ENCODE peak calls at places on chromosomes 13 and 19, in seven cellular contexts. One of them, this sample, is unnamed.
A peak's percentile ranks its signal among the peaks of the same experiment; 100 is the strongest.

GRCh38 chr13:113882716-113883115 is 18.8 kb upstream of the GAS6 start:
- DNase-seq in neural crest cell: no peak
- DNase-seq in left cardiac atrium: no peak
- DNase-seq in A549: no peak
- DNase-seq in amygdala: no peak
- DNase-seq in mesenchymal stem cell: no peak
- DNase-seq in AG04450: no peak
- DNase-seq in this sample: no peak

GRCh38 chr13:43057653-43058317 is 34.4 kb downstream of the DNAJC15 start:
- DNase-seq in neural crest cell: no peak
- DNase-seq in left cardiac atrium: no peak
- DNase-seq in A549: no peak
- DNase-seq in amygdala: no peak
- DNase-seq in mesenchymal stem cell: peak; percentile 18
- DNase-seq in AG04450: no peak
- DNase-seq in this sample: no peak

GRCh38 chr13:48578516-48579166 is 45.8 kb upstream of the RCBTB2 start:
- DNase-seq in neural crest cell: no peak
- DNase-seq in left cardiac atrium: no peak
- DNase-seq in A549: no peak
- DNase-seq in amygdala: no peak
- DNase-seq in mesenchymal stem cell: no peak
- DNase-seq in AG04450: no peak
- DNase-seq in this sample: no peak

GRCh38 chr19:48683349-48683748 is 10.5 kb upstream of the NTN5 start:
- DNase-seq in neural crest cell: no peak
- DNase-seq in left cardiac atrium: peak; percentile 73
- DNase-seq in A549: no peak
- DNase-seq in amygdala: peak; percentile 77
- DNase-seq in mesenchymal stem cell: no peak
- DNase-seq in AG04450: no peak
- DNase-seq in this sample: peak; percentile 70

GRCh38 chr13:28830580-28830979 is 10.4 kb downstream of the MTUS2 start:
- DNase-seq in neural crest cell: no peak
- DNase-seq in left cardiac atrium: no peak
- DNase-seq in A549: no peak
- DNase-seq in amygdala: no peak
- DNase-seq in mesenchymal stem cell: no peak
- DNase-seq in AG04450: no peak
- DNase-seq in this sample: no peak

GRCh38 chr19:56671613-56671994 is at the start of gene ZNF835:
- DNase-seq in neural crest cell: no peak
- DNase-seq in left cardiac atrium: peak; percentile 98
- DNase-seq in A549: no peak
- DNase-seq in amygdala: peak; percentile 96
- DNase-seq in mesenchymal stem cell: no peak
- DNase-seq in AG04450: no peak
- DNase-seq in this sample: peak; percentile 96

GRCh38 chr13:46321494-46322225 is 65.4 kb downstream of the RUBCNL start:
- DNase-seq in neural crest cell: peak; percentile 62
- DNase-seq in left cardiac atrium: peak; percentile 65
- DNase-seq in A549: peak; percentile 38
- DNase-seq in amygdala: peak; percentile 41
- DNase-seq in mesenchymal stem cell: peak; percentile 57
- DNase-seq in AG04450: peak; percentile 10
- DNase-seq in this sample: peak; percentile 63

GRCh38 chr13:33723365-33723764 is 94.6 kb upstream of the RFC3 start:
- DNase-seq in neural crest cell: no peak
- DNase-seq in left cardiac atrium: no peak
- DNase-seq in A549: no peak
- DNase-seq in amygdala: no peak
- DNase-seq in mesenchymal stem cell: peak; percentile 33
- DNase-seq in AG04450: no peak
- DNase-seq in this sample: no peak

GRCh38 chr13:88068975-88069374 is 397.8 kb downstream of the SLITRK5 start:
- DNase-seq in neural crest cell: no peak
- DNase-seq in left cardiac atrium: no peak
- DNase-seq in A549: peak; percentile 5
- DNase-seq in amygdala: no peak
- DNase-seq in mesenchymal stem cell: no peak
- DNase-seq in AG04450: no peak
- DNase-seq in this sample: no peak

GRCh38 chr19:44677019-44677809 is 5.9 kb downstream of the CEACAM19 start:
- DNase-seq in neural crest cell: no peak
- DNase-seq in left cardiac atrium: no peak
- DNase-seq in A549: peak; percentile 90
- DNase-seq in amygdala: no peak
- DNase-seq in mesenchymal stem cell: peak; percentile 82
- DNase-seq in AG04450: no peak
- DNase-seq in this sample: no peak

GRCh38 chr19:3135961-3136683 is at the start of gene GNA15:
- DNase-seq in neural crest cell: no peak
- DNase-seq in left cardiac atrium: no peak
- DNase-seq in A549: no peak
- DNase-seq in amygdala: no peak
- DNase-seq in mesenchymal stem cell: no peak
- DNase-seq in AG04450: no peak
- DNase-seq in this sample: peak; percentile 54

GRCh38 chr13:44874886-44875630 is 114.2 kb downstream of the NUFIP1 start:
- DNase-seq in neural crest cell: no peak
- DNase-seq in left cardiac atrium: no peak
- DNase-seq in A549: no peak
- DNase-seq in amygdala: no peak
- DNase-seq in mesenchymal stem cell: no peak
- DNase-seq in AG04450: no peak
- DNase-seq in this sample: no peak

GRCh38 chr19:10142701-10143375 is 23.1 kb upstream of the EIF3G start:
- DNase-seq in neural crest cell: no peak
- DNase-seq in left cardiac atrium: no peak
- DNase-seq in A549: no peak
- DNase-seq in amygdala: no peak
- DNase-seq in mesenchymal stem cell: no peak
- DNase-seq in AG04450: no peak
- DNase-seq in this sample: no peak

GRCh38 chr13:75544681-75545333 is 4.8 kb upstream of the UCHL3 start:
- DNase-seq in neural crest cell: no peak
- DNase-seq in left cardiac atrium: no peak
- DNase-seq in A549: peak; percentile 11
- DNase-seq in amygdala: no peak
- DNase-seq in mesenchymal stem cell: peak; percentile 64
- DNase-seq in AG04450: peak; percentile 95
- DNase-seq in this sample: no peak

GRCh38 chr13:91347996-91348905 is 764 bp downstream of the MIR17HG start:
- DNase-seq in neural crest cell: peak; percentile 30
- DNase-seq in left cardiac atrium: peak; percentile 57
- DNase-seq in A549: peak; percentile 18
- DNase-seq in amygdala: peak; percentile 58
- DNase-seq in mesenchymal stem cell: peak; percentile 28
- DNase-seq in AG04450: no peak
- DNase-seq in this sample: peak; percentile 50

GRCh38 chr19:32868206-32868950 is 1.2 kb downstream of the SLC7A9 start:
- DNase-seq in neural crest cell: no peak
- DNase-seq in left cardiac atrium: no peak
- DNase-seq in A549: no peak
- DNase-seq in amygdala: no peak
- DNase-seq in mesenchymal stem cell: no peak
- DNase-seq in AG04450: no peak
- DNase-seq in this sample: no peak

GRCh38 chr13:101751488-101751887 is 299.0 kb downstream of the ITGBL1 start:
- DNase-seq in neural crest cell: no peak
- DNase-seq in left cardiac atrium: no peak
- DNase-seq in A549: peak; percentile 21
- DNase-seq in amygdala: no peak
- DNase-seq in mesenchymal stem cell: peak; percentile 85
- DNase-seq in AG04450: peak; percentile 32
- DNase-seq in this sample: no peak

GRCh38 chr19:23002690-23003422 is at the start of gene ZNF728:
- DNase-seq in neural crest cell: no peak
- DNase-seq in left cardiac atrium: peak; percentile 92
- DNase-seq in A549: no peak
- DNase-seq in amygdala: peak; percentile 72
- DNase-seq in mesenchymal stem cell: no peak
- DNase-seq in AG04450: no peak
- DNase-seq in this sample: peak; percentile 57

GRCh38 chr13:24982333-24982999 is 113.5 kb upstream of the PABPC3 start:
- DNase-seq in neural crest cell: no peak
- DNase-seq in left cardiac atrium: no peak
- DNase-seq in A549: no peak
- DNase-seq in amygdala: no peak
- DNase-seq in mesenchymal stem cell: no peak
- DNase-seq in AG04450: no peak
- DNase-seq in this sample: no peak

GRCh38 chr13:71148391-71148790 is 718.6 kb downstream of the DACH1 start:
- DNase-seq in neural crest cell: no peak
- DNase-seq in left cardiac atrium: no peak
- DNase-seq in A549: no peak
- DNase-seq in amygdala: no peak
- DNase-seq in mesenchymal stem cell: no peak
- DNase-seq in AG04450: no peak
- DNase-seq in this sample: no peak

GRCh38 chr19:10544242-10544752 is 593 bp downstream of the ATG4D start:
- DNase-seq in neural crest cell: no peak
- DNase-seq in left cardiac atrium: peak; percentile 56
- DNase-seq in A549: no peak
- DNase-seq in amygdala: no peak
- DNase-seq in mesenchymal stem cell: peak; percentile 28
- DNase-seq in AG04450: no peak
- DNase-seq in this sample: no peak

GRCh38 chr13:85277753-85278152 is 521.5 kb downstream of the SLITRK6 start:
- DNase-seq in neural crest cell: no peak
- DNase-seq in left cardiac atrium: no peak
- DNase-seq in A549: peak; percentile 19
- DNase-seq in amygdala: no peak
- DNase-seq in mesenchymal stem cell: no peak
- DNase-seq in AG04450: no peak
- DNase-seq in this sample: no peak

GRCh38 chr19:42325896-42326771 is 699 bp downstream of the MEGF8 start:
- DNase-seq in neural crest cell: peak; percentile 12
- DNase-seq in left cardiac atrium: peak; percentile 35
- DNase-seq in A549: no peak
- DNase-seq in amygdala: no peak
- DNase-seq in mesenchymal stem cell: no peak
- DNase-seq in AG04450: no peak
- DNase-seq in this sample: peak; percentile 54

GRCh38 chr19:45883881-45884681 is 1.9 kb downstream of the IRF2BP1 start:
- DNase-seq in neural crest cell: no peak
- DNase-seq in left cardiac atrium: no peak
- DNase-seq in A549: no peak
- DNase-seq in amygdala: no peak
- DNase-seq in mesenchymal stem cell: no peak
- DNase-seq in AG04450: no peak
- DNase-seq in this sample: no peak

GRCh38 chr19:8688930-8689329 is 9.7 kb downstream of the ACTL9 start:
- DNase-seq in neural crest cell: no peak
- DNase-seq in left cardiac atrium: no peak
- DNase-seq in A549: no peak
- DNase-seq in amygdala: no peak
- DNase-seq in mesenchymal stem cell: no peak
- DNase-seq in AG04450: no peak
- DNase-seq in this sample: no peak

GRCh38 chr13:46614582-46614981 is 61.6 kb downstream of the LRCH1 start:
- DNase-seq in neural crest cell: no peak
- DNase-seq in left cardiac atrium: no peak
- DNase-seq in A549: peak; percentile 61
- DNase-seq in amygdala: no peak
- DNase-seq in mesenchymal stem cell: peak; percentile 44
- DNase-seq in AG04450: peak; percentile 54
- DNase-seq in this sample: no peak

GRCh38 chr19:29510701-29511265 is 15.0 kb upstream of the VSTM2B start:
- DNase-seq in neural crest cell: no peak
- DNase-seq in left cardiac atrium: no peak
- DNase-seq in A549: no peak
- DNase-seq in amygdala: no peak
- DNase-seq in mesenchymal stem cell: no peak
- DNase-seq in AG04450: no peak
- DNase-seq in this sample: no peak

GRCh38 chr13:79560954-79561353 is 80.0 kb downstream of the NDFIP2 start:
- DNase-seq in neural crest cell: no peak
- DNase-seq in left cardiac atrium: no peak
- DNase-seq in A549: no peak
- DNase-seq in amygdala: no peak
- DNase-seq in mesenchymal stem cell: no peak
- DNase-seq in AG04450: no peak
- DNase-seq in this sample: no peak

GRCh38 chr19:49672131-49672919 is 4.7 kb upstream of the PRMT1 start:
- DNase-seq in neural crest cell: peak; percentile 83
- DNase-seq in left cardiac atrium: peak; percentile 81
- DNase-seq in A549: peak; percentile 87
- DNase-seq in amygdala: peak; percentile 69
- DNase-seq in mesenchymal stem cell: peak; percentile 79
- DNase-seq in AG04450: no peak
- DNase-seq in this sample: peak; percentile 76

GRCh38 chr13:110904748-110905147 is 10.1 kb downstream of the ANKRD10 start:
- DNase-seq in neural crest cell: no peak
- DNase-seq in left cardiac atrium: no peak
- DNase-seq in A549: no peak
- DNase-seq in amygdala: no peak
- DNase-seq in mesenchymal stem cell: no peak
- DNase-seq in AG04450: no peak
- DNase-seq in this sample: no peak

GRCh38 chr19:4529924-4530522 is 5.0 kb downstream of the PLIN5 start:
- DNase-seq in neural crest cell: no peak
- DNase-seq in left cardiac atrium: no peak
- DNase-seq in A549: no peak
- DNase-seq in amygdala: no peak
- DNase-seq in mesenchymal stem cell: no peak
- DNase-seq in AG04450: no peak
- DNase-seq in this sample: no peak

GRCh38 chr13:50052478-50052877 is 37.2 kb downstream of the KCNRG start:
- DNase-seq in neural crest cell: no peak
- DNase-seq in left cardiac atrium: no peak
- DNase-seq in A549: no peak
- DNase-seq in amygdala: no peak
- DNase-seq in mesenchymal stem cell: no peak
- DNase-seq in AG04450: no peak
- DNase-seq in this sample: no peak

GRCh38 chr19:8423821-8424223 is 10.7 kb downstream of the MARCHF2 start:
- DNase-seq in neural crest cell: peak; percentile 42
- DNase-seq in left cardiac atrium: peak; percentile 95
- DNase-seq in A549: peak; percentile 93
- DNase-seq in amygdala: no peak
- DNase-seq in mesenchymal stem cell: peak; percentile 99
- DNase-seq in AG04450: peak; percentile 85
- DNase-seq in this sample: peak; percentile 21

GRCh38 chr13:82370306-82370705 is 1512.0 kb downstream of the SLITRK1 start:
- DNase-seq in neural crest cell: no peak
- DNase-seq in left cardiac atrium: no peak
- DNase-seq in A549: no peak
- DNase-seq in amygdala: no peak
- DNase-seq in mesenchymal stem cell: no peak
- DNase-seq in AG04450: no peak
- DNase-seq in this sample: no peak

GRCh38 chr13:99275093-99275469 is 16.9 kb upstream of the GPR18 start:
- DNase-seq in neural crest cell: no peak
- DNase-seq in left cardiac atrium: no peak
- DNase-seq in A549: no peak
- DNase-seq in amygdala: no peak
- DNase-seq in mesenchymal stem cell: peak; percentile 34
- DNase-seq in AG04450: no peak
- DNase-seq in this sample: no peak

GRCh38 chr13:27273658-27274425 is 3.2 kb downstream of the RASL11A start:
- DNase-seq in neural crest cell: no peak
- DNase-seq in left cardiac atrium: no peak
- DNase-seq in A549: no peak
- DNase-seq in amygdala: no peak
- DNase-seq in mesenchymal stem cell: no peak
- DNase-seq in AG04450: no peak
- DNase-seq in this sample: no peak

GRCh38 chr13:31951215-31951678 is 80.3 kb upstream of the FRY start:
- DNase-seq in neural crest cell: no peak
- DNase-seq in left cardiac atrium: peak; percentile 69
- DNase-seq in A549: no peak
- DNase-seq in amygdala: no peak
- DNase-seq in mesenchymal stem cell: peak; percentile 82
- DNase-seq in AG04450: no peak
- DNase-seq in this sample: no peak

This sample was measured in head of caudate nucleus.